ENCODE peak calls at places on chromosomes 16 and 17, in ten cellular contexts. M is NCI-H1436; E is stimulated activated CD4-positive, alpha-beta T cell treated with anti-CD3 and anti-CD28 coated beads, Interleukin-1b, Interleukin-23, amount 100 ng/mL, for 24 hours; S is ecto neural progenitor cell; P is lower leg skin; O is stimulated activated naive CD4-positive, alpha-beta T cell treated with Interleukin-2 at 50 U/mL for 16 hours; J is astrocyte of the cerebellum; Y is fibroblast of lung; T is activated CD4-positive, alpha-beta T cell treated with anti-CD3 and anti-CD28 coated beads, Interleukin-2, amount 50 U/mL, for 1 hour; B is left cardiac atrium. V is an unnamed sample.

GRCh38 chr16:72409428-72409827 is 237.5 kb upstream of the PMFBP1 start:
- DNase-seq in M (no peak), E (no peak), S (no peak), P (no peak), O (no peak), J (no peak), Y (no peak), T (no peak), B (no peak), V (no peak)

GRCh38 chr17:51803161-51803560 is 355.4 kb downstream of the CA10 start:
- DNase-seq in M (no peak), E (no peak), S (peak; percentile 54), P (no peak), O (no peak), J (no peak), Y (no peak), T (no peak), B (no peak), V (no peak)

GRCh38 chr16:19698480-19699465 is 19.3 kb downstream of the KNOP1 start:
- DNase-seq in M (no peak), E (no peak), S (no peak), P (no peak), O (no peak), J (peak; percentile 29), Y (peak; percentile 32), T (no peak), B (no peak), V (peak; percentile 67)

GRCh38 chr16:74724820-74725549 is 24.3 kb upstream of the MLKL start:
- DNase-seq in M (no peak), E (no peak), S (no peak), P (no peak), O (no peak), J (peak; percentile 35), Y (peak; percentile 45), T (no peak), B (no peak), V (peak; percentile 86)

GRCh38 chr16:66289051-66289680 is 77.3 kb upstream of the CDH5 start:
- DNase-seq in M (no peak), E (no peak), S (peak; percentile 36), P (peak; percentile 63), O (no peak), J (no peak), Y (no peak), T (no peak), B (no peak), V (no peak)

GRCh38 chr17:38871247-38871991 is 1.6 kb downstream of the LASP1 start:
- DNase-seq in M (no peak), E (no peak), S (no peak), P (peak; percentile 93), O (peak; percentile 79), J (no peak), Y (peak; percentile 83), T (peak; percentile 67), B (peak; percentile 77), V (peak; percentile 95)

GRCh38 chr17:10125761-10126553 is 72.4 kb downstream of the GAS7 start:
- DNase-seq in M (no peak), E (no peak), S (no peak), P (no peak), O (no peak), J (no peak), Y (peak; percentile 51), T (no peak), B (no peak), V (no peak)

GRCh38 chr17:72682597-72682996 is 409.9 kb downstream of the SLC39A11 start:
- DNase-seq in M (no peak), E (no peak), S (no peak), P (no peak), O (no peak), J (no peak), Y (no peak), T (no peak), B (no peak), V (peak; percentile 65)

GRCh38 chr16:814974-815373 is 14.4 kb upstream of the GNG13 start:
- DNase-seq in M (no peak), E (no peak), S (no peak), P (no peak), O (no peak), J (peak; percentile 42), Y (peak; percentile 31), T (no peak), B (no peak), V (no peak)

GRCh38 chr17:1888741-1889140 is 58.9 kb downstream of the RPA1 start:
- DNase-seq in M (no peak), E (no peak), S (no peak), P (no peak), O (no peak), J (no peak), Y (no peak), T (no peak), B (peak; percentile 71), V (no peak)

GRCh38 chr17:45294506-45294905 is 22.3 kb downstream of the MAP3K14 start:
- DNase-seq in M (no peak), E (no peak), S (no peak), P (no peak), O (no peak), J (peak; percentile 85), Y (peak; percentile 89), T (no peak), B (no peak), V (no peak)

GRCh38 chr16:8611886-8612595 is 9.5 kb upstream of the METTL22 start:
- DNase-seq in M (no peak), E (no peak), S (no peak), P (no peak), O (no peak), J (no peak), Y (no peak), T (no peak), B (no peak), V (no peak)

GRCh38 chr16:11613381-11614303 is 26.9 kb upstream of the LITAF start:
- DNase-seq in M (no peak), E (no peak), S (no peak), P (peak; percentile 93), O (no peak), J (no peak), Y (peak; percentile 64), T (no peak), B (peak; percentile 68), V (peak; percentile 76)

GRCh38 chr16:82152192-82152591 is 17.8 kb downstream of the MPHOSPH6 start:
- DNase-seq in M (no peak), E (no peak), S (no peak), P (no peak), O (no peak), J (no peak), Y (peak; percentile 5), T (no peak), B (no peak), V (no peak)

GRCh38 chr16:212999-213398 is 16.2 kb downstream of the LUC7L start:
- DNase-seq in M (no peak), E (no peak), S (no peak), P (no peak), O (no peak), J (no peak), Y (no peak), T (no peak), B (no peak), V (no peak)

GRCh38 chr16:50568187-50568830 is 20.1 kb downstream of the NKD1 start:
- DNase-seq in M (no peak), E (no peak), S (no peak), P (no peak), O (no peak), J (no peak), Y (no peak), T (no peak), B (no peak), V (no peak)